ENCODE peak calls at places on chromosomes 7 and 10, in eight cellular contexts. V is IMR-90; X is SJSA1; M is CD8-positive, alpha-beta T cell; L is substantia nigra; G is CD8-positive, alpha-beta memory T cell; E is PC-9; K is fibroblast of lung. J is an unnamed sample.

GRCh38 chr7:106138776-106139175 is 26.7 kb upstream of the SYPL1 start:
- DNase-seq in V (no peak), X (no peak), M (no peak), L (no peak), G (no peak), E (no peak), K (no peak), J (no peak)

GRCh38 chr10:74177140-74177677 is 26.2 kb downstream of the ADK start:
- DNase-seq in V (peak), X (no peak), M (peak), L (peak), G (no peak), E (peak), K (peak), J (peak)

GRCh38 chr10:101021692-101022251 is 9.2 kb downstream of the PDZD7 start:
- DNase-seq in V (no peak), X (no peak), M (no peak), L (no peak), G (no peak), E (no peak), K (no peak), J (no peak)

GRCh38 chr7:55975944-55976633 is 11.7 kb downstream of the NIPSNAP2 start:
- DNase-seq in V (no peak), X (no peak), M (no peak), L (no peak), G (no peak), E (no peak), K (no peak), J (no peak)

GRCh38 chr7:151608031-151608551 is 88.4 kb upstream of the RHEB start:
- DNase-seq in V (no peak), X (no peak), M (no peak), L (no peak), G (no peak), E (peak), K (no peak), J (no peak)

GRCh38 chr10:15775513-15775912 is 55.8 kb upstream of the ITGA8 start:
- DNase-seq in V (peak), X (peak), M (no peak), L (no peak), G (no peak), E (no peak), K (peak), J (no peak)

GRCh38 chr7:136102881-136103280 is 125.7 kb upstream of the MTPN start:
- DNase-seq in V (no peak), X (no peak), M (no peak), L (no peak), G (no peak), E (no peak), K (no peak), J (no peak)

GRCh38 chr7:70856889-70857511 is 274.9 kb upstream of the GALNT17 start:
- DNase-seq in V (peak), X (peak), M (no peak), L (peak), G (peak), E (peak), K (peak), J (peak)

DNA sequence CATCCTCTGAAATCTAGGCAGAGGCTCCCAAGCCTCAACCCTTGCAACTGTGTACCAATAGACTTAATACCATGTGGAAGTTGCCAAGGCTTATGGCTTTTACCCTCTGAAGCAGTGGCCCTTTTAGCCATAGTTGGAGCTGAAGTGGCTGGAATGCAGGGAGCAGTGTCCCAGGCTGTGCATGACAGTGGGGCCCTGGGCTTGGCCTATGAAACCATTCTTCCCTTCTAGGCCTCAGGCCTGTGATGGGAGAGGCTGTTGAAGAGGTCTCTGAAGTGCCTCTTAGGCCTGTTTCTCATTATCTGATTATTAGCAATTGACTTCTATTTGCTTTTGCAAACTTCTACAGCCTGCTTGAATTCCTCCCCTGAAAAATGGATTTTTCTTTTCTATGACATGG is 612.7 kb upstream of the ZWINT start:
- DNase-seq in V (no peak), X (no peak), M (no peak), L (no peak), G (no peak), E (no peak), K (no peak), J (no peak)
- H3K27ac ChIP-seq in V (no peak), X (no peak), M (no peak), L (no peak), G (no peak), E (no peak), K (no peak), J (no peak)

GRCh38 chr10:73131295-73131694 is 21.0 kb downstream of the NUDT13 start:
- DNase-seq in V (peak), X (no peak), M (no peak), L (no peak), G (no peak), E (no peak), K (no peak), J (no peak)
- H3K27ac ChIP-seq in V (no peak), X (no peak), M (no peak), L (no peak), G (no peak), E (peak), K (no peak), J (no peak)

DNA sequence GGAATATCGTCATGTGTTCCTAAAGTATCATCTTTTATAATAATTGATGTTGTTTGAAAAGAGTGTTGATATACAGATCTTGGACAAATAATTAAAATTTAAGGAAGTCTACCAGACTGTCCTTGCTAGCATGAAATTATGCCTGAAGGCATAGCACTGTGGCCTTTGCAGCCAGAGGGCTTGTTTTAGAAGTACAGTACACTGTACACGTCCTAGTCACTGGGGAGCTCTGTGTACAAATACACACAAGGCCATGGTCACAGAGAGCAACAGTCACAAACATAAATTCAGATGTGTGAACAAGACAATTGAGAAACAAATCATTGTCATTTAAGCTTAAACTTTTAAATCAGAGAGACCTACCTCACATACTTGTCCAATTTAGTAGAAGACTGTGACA is 133.0 kb downstream of the KIAA1217 start:
- DNase-seq in V (no peak), X (no peak), M (no peak), L (no peak), G (no peak), E (no peak), K (no peak), J (no peak)
- H3K27ac ChIP-seq in V (no peak), X (no peak), M (no peak), L (no peak), G (no peak), E (no peak), K (no peak), J (peak)

GRCh38 chr10:88586462-88586861 is at the start of gene LIPJ:
- DNase-seq in V (no peak), X (no peak), M (no peak), L (no peak), G (no peak), E (no peak), K (no peak), J (no peak)

GRCh38 chr10:88583584-88583957 is 453 bp upstream of the RNLS start:
- DNase-seq in V (no peak), X (no peak), M (no peak), L (no peak), G (no peak), E (no peak), K (no peak), J (no peak)

GRCh38 chr10:88582806-88583583 is at the start of gene RNLS:
- DNase-seq in V (peak), X (no peak), M (peak), L (peak), G (peak), E (no peak), K (peak), J (no peak)

GRCh38 chr10:88582411-88582805 is 710 bp downstream of the RNLS start:
- DNase-seq in V (no peak), X (no peak), M (no peak), L (no peak), G (no peak), E (no peak), K (no peak), J (no peak)
- H3K27ac ChIP-seq in V (no peak), X (no peak), M (no peak), L (peak), G (no peak), E (no peak), K (no peak), J (no peak)

DNA sequence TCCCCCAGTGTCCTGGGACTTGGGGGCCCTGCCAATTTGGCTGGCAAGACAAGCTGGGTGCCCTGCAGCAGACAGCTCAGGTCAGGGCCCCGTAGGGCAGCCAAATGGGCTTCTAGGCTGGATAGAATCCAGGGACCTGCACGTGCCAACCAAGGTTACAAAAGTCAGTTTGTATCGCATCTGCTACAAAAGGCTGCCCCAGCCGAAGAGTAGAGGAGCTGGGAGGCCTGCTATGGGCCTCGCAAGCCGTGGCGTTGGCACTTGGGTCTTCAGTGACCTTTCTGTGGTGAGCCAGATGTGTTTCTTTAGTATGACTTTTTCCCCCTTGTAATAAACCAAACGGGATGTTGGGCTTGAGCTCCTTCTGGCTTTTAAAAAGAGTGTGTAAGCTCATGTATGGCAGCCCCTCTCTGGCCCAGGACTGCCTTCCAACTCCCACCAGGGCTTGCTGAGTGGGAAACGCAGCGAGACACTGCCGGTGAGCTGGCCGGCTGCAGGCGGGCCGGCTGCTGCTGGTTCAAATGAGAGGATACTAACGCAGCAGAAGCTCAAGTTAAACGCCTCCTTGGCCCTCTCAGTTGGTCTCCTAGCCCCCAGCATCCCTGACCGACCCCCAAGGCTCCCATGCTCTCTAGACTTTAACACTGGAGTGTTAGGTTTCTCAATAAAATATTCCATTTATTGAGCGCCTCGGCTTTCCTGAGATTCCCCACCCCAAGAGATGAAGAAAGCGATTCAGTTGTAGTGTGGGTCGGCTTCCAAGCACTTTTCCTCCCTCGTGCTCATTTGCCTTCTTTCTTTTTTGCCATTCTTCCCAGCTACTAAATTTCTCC is 3.1 kb upstream of the HOXA10 start:
- DNase-seq in V (no peak), X (peak), M (no peak), L (no peak), G (no peak), E (no peak), K (no peak), J (no peak)
- H3K27ac ChIP-seq in V (no peak), X (peak), M (no peak), L (no peak), G (no peak), E (no peak), K (no peak), J (no peak)

GRCh38 chr7:155262010-155262409 is 35.7 kb upstream of the INSIG1 start:
- DNase-seq in V (no peak), X (no peak), M (no peak), L (no peak), G (no peak), E (no peak), K (peak), J (no peak)
- H3K27ac ChIP-seq in V (no peak), X (no peak), M (no peak), L (no peak), G (no peak), E (no peak), K (no peak), J (no peak)

GRCh38 chr10:34736976-34737771 is 77.9 kb downstream of the PARD3 start:
- DNase-seq in V (no peak), X (no peak), M (no peak), L (no peak), G (no peak), E (no peak), K (no peak), J (no peak)
- H3K27ac ChIP-seq in V (no peak), X (no peak), M (no peak), L (no peak), G (no peak), E (no peak), K (no peak), J (peak)

GRCh38 chr10:69750011-69750373 is 51.7 kb upstream of the COL13A1 start:
- DNase-seq in V (no peak), X (no peak), M (no peak), L (no peak), G (no peak), E (no peak), K (no peak), J (no peak)

GRCh38 chr10:69750726-69751125 is 51.0 kb upstream of the COL13A1 start:
- DNase-seq in V (no peak), X (no peak), M (no peak), L (no peak), G (no peak), E (no peak), K (no peak), J (no peak)

GRCh38 chr10:69749180-69750010 is 52.3 kb upstream of the COL13A1 start:
- DNase-seq in V (peak), X (peak), M (no peak), L (no peak), G (no peak), E (no peak), K (peak), J (no peak)

GRCh38 chr10:69751216-69751615 is 50.5 kb upstream of the COL13A1 start:
- DNase-seq in V (no peak), X (no peak), M (no peak), L (no peak), G (no peak), E (no peak), K (no peak), J (no peak)

DNA sequence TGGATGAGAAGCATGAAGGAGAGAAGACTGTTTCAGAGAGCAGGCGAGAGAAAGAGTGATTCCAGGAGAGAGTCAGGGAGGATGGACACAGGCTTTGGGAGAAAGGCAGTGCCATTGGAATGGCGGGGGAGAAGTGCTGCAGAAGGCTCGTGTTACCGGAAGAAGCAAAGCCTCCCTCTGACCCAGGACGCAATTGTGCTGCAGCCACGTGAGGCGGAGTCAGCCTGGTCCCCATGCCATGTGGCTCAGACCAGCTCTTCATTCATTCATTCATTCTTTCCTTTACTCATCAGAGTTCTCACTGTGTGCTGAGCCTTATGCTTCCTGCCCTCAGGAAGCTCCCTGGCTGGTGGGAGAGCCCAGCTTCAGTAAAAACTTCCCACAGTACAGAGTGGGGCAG is 49.2 kb upstream of the COL13A1 start:
- DNase-seq in V (no peak), X (no peak), M (no peak), L (no peak), G (no peak), E (no peak), K (no peak), J (no peak)
- H3K27ac ChIP-seq in V (no peak), X (no peak), M (no peak), L (no peak), G (no peak), E (no peak), K (no peak), J (no peak)

GRCh38 chr10:19546224-19546623 is 270.0 kb upstream of the PLXDC2 start:
- DNase-seq in V (no peak), X (no peak), M (no peak), L (no peak), G (no peak), E (no peak), K (no peak), J (no peak)

DNA sequence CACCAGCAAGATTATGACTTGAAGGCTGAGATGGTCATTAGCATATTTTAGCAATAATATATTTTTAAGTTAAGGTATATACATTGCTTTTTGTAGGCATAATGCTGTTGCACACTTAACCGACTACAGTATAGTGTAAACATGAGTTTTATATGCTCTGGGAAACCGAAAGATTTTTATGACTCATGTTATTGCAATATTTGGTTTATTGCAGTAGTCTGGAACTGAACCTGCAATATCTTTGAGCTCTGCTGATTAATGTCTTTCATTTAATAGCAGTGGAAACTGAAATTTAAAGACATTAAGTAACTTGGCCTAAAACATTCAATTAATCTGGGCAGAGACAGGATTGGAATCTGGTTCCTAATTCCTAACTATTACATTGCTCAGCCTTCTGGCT is 266.7 kb upstream of the PLXDC2 start:
- DNase-seq in V (peak), X (no peak), M (no peak), L (no peak), G (no peak), E (no peak), K (peak), J (no peak)
- H3K27ac ChIP-seq in V (no peak), X (no peak), M (no peak), L (no peak), G (no peak), E (no peak), K (no peak), J (no peak)